ENCODE peak calls at places on chromosomes 1 and 21, in six cellular contexts. C, R, Z, W, V and T are unnamed samples.

GRCh38 chr1:6065093-6065878 is 19.6 kb downstream of the KCNAB2 start:
- DNase-seq in C (no peak), V (no peak), Z (no peak), W (no peak), R (no peak), T (no peak)

GRCh38 chr1:147912553-147912952 is 10.0 kb downstream of the GJA8 start:
- DNase-seq in V (no peak), Z (no peak), R (no peak), W (no peak), C (no peak), T (no peak)

GRCh38 chr21:32044205-32044874 is 171.5 kb downstream of the HUNK start:
- DNase-seq in R (no peak), W (no peak), V (no peak), C (no peak), Z (no peak), T (no peak)

GRCh38 chr1:169577981-169578738 is 8.1 kb downstream of the F5 start:
- DNase-seq in C (no peak), W (no peak), Z (no peak), R (no peak), V (no peak), T (no peak)

GRCh38 chr1:152218762-152219436 is 5.1 kb downstream of the HRNR start:
- DNase-seq in Z (no peak), V (no peak), C (no peak), W (no peak), R (no peak), T (no peak)

GRCh38 chr1:67429528-67430357 is 459 bp downstream of the SERBP1 start:
- DNase-seq in W (peak), R (peak), C (peak), V (peak), Z (peak), T (no peak)

GRCh38 chr1:6991271-6991670 is 206.0 kb downstream of the CAMTA1 start:
- DNase-seq in R (peak), C (no peak), Z (peak), W (peak), V (no peak), T (peak)

GRCh38 chr1:177825276-177825903 is 144.5 kb downstream of the SEC16B start:
- DNase-seq in R (no peak), W (no peak), C (no peak), Z (no peak), V (peak), T (no peak)

GRCh38 chr1:158124999-158125398 is 55.7 kb upstream of the CD1D start:
- DNase-seq in W (peak), R (peak), V (peak), C (peak), Z (peak), T (peak)

GRCh38 chr21:36470294-36470693 is 9.6 kb downstream of the CLDN14 start:
- DNase-seq in Z (no peak), W (no peak), R (no peak), V (no peak), C (peak), T (peak)

GRCh38 chr1:33429846-33430750 is 797 bp downstream of the PHC2 start:
- DNase-seq in W (no peak), V (peak), C (peak), R (peak), Z (peak), T (no peak)

GRCh38 chr1:53949651-53950050 is 3.5 kb downstream of the LRRC42 start:
- DNase-seq in W (no peak), Z (no peak), V (no peak), C (peak), R (no peak), T (no peak)

GRCh38 chr1:10823000-10823401 is 26.6 kb upstream of the CASZ1 start:
- DNase-seq in W (no peak), V (no peak), R (no peak), C (no peak), Z (no peak), T (peak)

GRCh38 chr1:64901663-64902062 is 64.7 kb downstream of the JAK1 start:
- DNase-seq in W (no peak), C (no peak), Z (no peak), V (no peak), R (no peak), T (no peak)

GRCh38 chr1:99758073-99758511 is 8.3 kb downstream of the FRRS1 start:
- DNase-seq in C (peak), V (no peak), W (no peak), R (no peak), Z (no peak), T (no peak)

GRCh38 chr1:207345644-207346561 is 24.4 kb downstream of the CD55 start:
- DNase-seq in R (no peak), W (no peak), V (no peak), C (no peak), Z (no peak), T (no peak)

GRCh38 chr1:18463984-18464664 is 16.6 kb upstream of the KLHDC7A start:
- DNase-seq in Z (no peak), V (peak), W (no peak), C (no peak), R (no peak), T (no peak)

GRCh38 chr1:27506703-27507102 is 16.7 kb upstream of the WASF2 start:
- DNase-seq in R (no peak), V (no peak), Z (no peak), W (no peak), C (no peak), T (no peak)

GRCh38 chr1:226656601-226657277 is 82.3 kb downstream of the ITPKB start:
- DNase-seq in Z (peak), W (no peak), R (peak), C (no peak), V (no peak), T (peak)

DNA sequence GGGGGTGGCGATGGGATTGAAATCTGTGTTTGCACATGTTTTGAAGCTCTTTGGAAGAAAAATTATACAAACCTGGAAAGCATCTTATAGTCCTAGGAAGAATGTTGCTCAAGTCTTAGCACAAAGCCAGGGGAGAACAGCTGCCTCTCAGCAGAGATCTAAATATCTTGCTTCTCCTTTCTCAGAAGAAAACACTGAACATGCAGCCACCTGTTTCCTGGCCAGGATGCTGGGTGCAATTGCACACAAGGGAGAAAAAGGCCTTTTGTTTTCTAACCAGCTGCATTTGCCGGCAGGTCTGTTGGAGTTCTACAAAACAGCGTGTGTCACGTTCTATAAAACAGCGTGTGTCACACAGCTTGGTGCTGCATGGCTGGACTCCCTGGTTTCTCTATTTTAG is 259.6 kb upstream of the PLD5 start:
- DNase-seq in W (no peak), V (no peak), R (no peak), Z (no peak), C (no peak), T (no peak)
- H3K4me2 ChIP-seq in W (no peak), V (no peak), R (no peak), Z (no peak), C (no peak), T (no peak)

DNA sequence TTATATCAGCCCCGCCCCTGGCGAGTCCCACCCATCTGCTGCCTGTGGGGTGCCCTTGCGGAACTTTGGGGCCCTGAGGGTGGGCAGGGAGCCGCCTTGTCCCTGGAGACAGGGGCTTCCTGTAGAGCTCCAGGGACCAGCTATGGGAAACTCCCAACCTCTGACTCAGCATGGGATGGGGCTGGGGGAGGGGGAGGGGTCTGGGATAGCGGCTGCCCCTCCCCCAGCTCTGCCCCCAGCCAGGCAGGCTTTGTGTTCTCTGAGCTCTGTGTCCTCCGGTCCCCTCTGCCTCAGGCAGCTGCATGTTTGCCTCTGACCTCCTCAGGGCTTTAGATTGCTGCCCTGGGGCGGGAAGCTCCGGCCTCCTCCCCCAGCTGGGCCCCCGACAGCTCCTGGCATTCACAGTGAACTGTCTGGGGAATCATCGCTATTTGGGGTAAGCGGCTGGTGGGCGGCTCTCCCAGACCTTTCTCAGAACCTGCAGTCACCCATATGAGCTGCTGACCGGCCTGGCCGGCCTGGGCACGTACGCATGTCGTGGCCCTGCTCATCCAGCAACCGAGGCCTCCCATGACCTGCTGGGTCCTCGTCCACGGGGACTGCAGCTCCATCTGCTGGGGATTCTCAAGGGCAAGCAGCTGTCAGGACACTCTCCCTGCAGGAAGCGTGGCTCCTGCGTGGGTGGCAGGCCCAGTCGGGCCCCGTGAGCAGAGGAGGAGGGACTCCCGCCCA is 17.1 kb downstream of the ARHGEF16 start:
- DNase-seq in V (peak), R (peak), C (peak), Z (no peak), W (peak), T (peak)
- H3K4me2 ChIP-seq in V (peak), R (no peak), C (peak), Z (no peak), W (peak), T (no peak)

GRCh38 chr1:101360506-101360905 is 123.7 kb downstream of the S1PR1 start:
- DNase-seq in Z (no peak), C (no peak), R (no peak), W (no peak), V (no peak), T (peak)
- H3K4me2 ChIP-seq in Z (no peak), C (no peak), R (no peak), W (no peak), V (no peak), T (no peak)

DNA sequence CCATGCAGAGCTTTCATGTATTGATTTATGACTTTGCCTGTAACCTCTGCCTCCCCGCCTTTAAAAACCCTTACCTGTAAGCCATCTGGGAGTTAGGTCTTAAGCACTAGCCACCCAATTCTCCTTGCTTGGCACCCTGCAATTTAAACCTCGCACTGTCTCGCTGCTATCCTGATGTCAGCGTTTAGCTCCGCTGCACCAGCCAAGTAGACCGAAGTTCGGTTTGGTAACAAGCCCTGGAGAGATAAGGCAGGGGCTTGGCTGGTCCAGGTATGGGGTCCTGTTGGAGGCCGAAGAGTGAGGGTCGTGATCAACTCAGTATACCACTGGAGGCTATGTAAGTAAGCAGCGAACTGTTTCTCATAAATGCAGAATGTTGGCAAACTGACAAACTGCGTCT is 64.4 kb downstream of the GALNT2 start:
- DNase-seq in Z (no peak), W (no peak), C (no peak), V (no peak), R (no peak), T (no peak)
- H3K4me2 ChIP-seq in Z (no peak), W (no peak), C (no peak), V (no peak), R (no peak), T (no peak)